ENCODE peak calls at places on chromosomes 13 and 19, in five cellular contexts. L is psoas muscle, K is tibial artery, H is AG04450, M is neuronal stem cell. A is an unnamed sample.

GRCh38 chr19:39112338-39112890 is 13.2 kb upstream of the PAK4 start:
- DNase-seq in L (peak; percentile 62), K (no peak), H (no peak), M (no peak), A (peak; percentile 95)

GRCh38 chr13:95644611-95645052 is at the start of gene DZIP1:
- DNase-seq in L (peak; percentile 77), K (peak; percentile 79), H (peak; percentile 64), M (peak; percentile 78), A (peak; percentile 60)

GRCh38 chr13:64347662-64348061 is 2882.5 kb downstream of the PCDH9 start:
- DNase-seq in L (no peak), K (no peak), H (no peak), M (no peak), A (no peak)

GRCh38 chr19:42068361-42068755 is 1.6 kb downstream of the GRIK5 start:
- DNase-seq in L (no peak), K (no peak), H (no peak), M (no peak), A (no peak)

GRCh38 chr19:42201489-42202289 is 15.8 kb downstream of the DEDD2 start:
- DNase-seq in L (no peak), K (peak; percentile 73), H (no peak), M (no peak), A (no peak)

GRCh38 chr19:7673995-7674667 is 2.8 kb upstream of the MCEMP1 start:
- DNase-seq in L (peak; percentile 63), K (peak; percentile 73), H (no peak), M (no peak), A (peak; percentile 88)

GRCh38 chr13:106417467-106418110 is 117.9 kb downstream of the EFNB2 start:
- DNase-seq in L (no peak), K (no peak), H (no peak), M (no peak), A (no peak)

GRCh38 chr13:107669356-107669755 is 546.0 kb downstream of the LIG4 start:
- DNase-seq in L (no peak), K (no peak), H (peak; percentile 38), M (no peak), A (no peak)

GRCh38 chr13:24159362-24159761 is 1.2 kb upstream of the SPATA13 start:
- DNase-seq in L (no peak), K (no peak), H (no peak), M (no peak), A (no peak)

GRCh38 chr13:36875431-36875830 is 44.6 kb downstream of the SMAD9 start:
- DNase-seq in L (no peak), K (no peak), H (no peak), M (no peak), A (no peak)

GRCh38 chr13:48233886-48234488 is 981 bp downstream of the ITM2B start:
- DNase-seq in L (no peak), K (no peak), H (no peak), M (no peak), A (no peak)

GRCh38 chr19:5697890-5698634 is 8.0 kb downstream of the RPL36 start:
- DNase-seq in L (no peak), K (no peak), H (no peak), M (no peak), A (no peak)

GRCh38 chr19:12783849-12784393 is 7.4 kb upstream of the JUNB start:
- DNase-seq in L (peak; percentile 59), K (peak; percentile 87), H (no peak), M (no peak), A (peak; percentile 82)

GRCh38 chr19:35430382-35431146 is 17.5 kb upstream of the FFAR2 start:
- DNase-seq in L (no peak), K (no peak), H (no peak), M (no peak), A (no peak)

GRCh38 chr13:51646041-51646670 is 61.9 kb downstream of the WDFY2 start:
- DNase-seq in L (no peak), K (no peak), H (no peak), M (no peak), A (no peak)

GRCh38 chr13:50187352-50188029 is 172.2 kb downstream of the KCNRG start:
- DNase-seq in L (no peak), K (no peak), H (no peak), M (no peak), A (no peak)

GRCh38 chr19:14985133-14985532 is 5.5 kb upstream of the SLC1A6 start:
- DNase-seq in L (no peak), K (no peak), H (no peak), M (no peak), A (no peak)

GRCh38 chr13:64534302-64534701 is 2695.8 kb downstream of the PCDH9 start:
- DNase-seq in L (no peak), K (no peak), H (no peak), M (no peak), A (no peak)

GRCh38 chr13:28040977-28041376 is 52.5 kb upstream of the URAD start:
- DNase-seq in L (no peak), K (no peak), H (no peak), M (no peak), A (no peak)

GRCh38 chr19:41321600-41322270 is 11.8 kb downstream of the CCDC97 start:
- DNase-seq in L (peak; percentile 63), K (no peak), H (no peak), M (peak; percentile 51), A (no peak)

GRCh38 chr19:554817-555216 is 11.0 kb downstream of the GZMM start:
- DNase-seq in L (no peak), K (no peak), H (no peak), M (no peak), A (no peak)

GRCh38 chr19:6058411-6059201 is 51.7 kb downstream of the RFX2 start:
- DNase-seq in L (no peak), K (peak; percentile 60), H (no peak), M (no peak), A (no peak)

GRCh38 chr19:21603431-21604153 is 98.2 kb downstream of the ZNF429 start:
- DNase-seq in L (no peak), K (no peak), H (no peak), M (no peak), A (no peak)

GRCh38 chr19:4541114-4541805 is 1.4 kb upstream of the LRG1 start:
- DNase-seq in L (no peak), K (no peak), H (no peak), M (no peak), A (no peak)

GRCh38 chr19:4539697-4540581 is at the start of gene LRG1:
- DNase-seq in L (no peak), K (no peak), H (no peak), M (no peak), A (no peak)

GRCh38 chr19:4543856-4544647 is 4.2 kb upstream of the LRG1 start:
- DNase-seq in L (no peak), K (no peak), H (no peak), M (no peak), A (no peak)

GRCh38 chr19:4543444-4543843 is 3.6 kb upstream of the LRG1 start:
- DNase-seq in L (no peak), K (no peak), H (no peak), M (no peak), A (no peak)

GRCh38 chr19:4542896-4543351 is 3.1 kb upstream of the LRG1 start:
- DNase-seq in L (no peak), K (no peak), H (no peak), M (no peak), A (no peak)
- H3K27ac ChIP-seq in L (no peak overlapping the region), K (no peak overlapping the region), H (no peak overlapping the region), M (no peak overlapping the region), A (no peak overlapping the region)

DNA sequence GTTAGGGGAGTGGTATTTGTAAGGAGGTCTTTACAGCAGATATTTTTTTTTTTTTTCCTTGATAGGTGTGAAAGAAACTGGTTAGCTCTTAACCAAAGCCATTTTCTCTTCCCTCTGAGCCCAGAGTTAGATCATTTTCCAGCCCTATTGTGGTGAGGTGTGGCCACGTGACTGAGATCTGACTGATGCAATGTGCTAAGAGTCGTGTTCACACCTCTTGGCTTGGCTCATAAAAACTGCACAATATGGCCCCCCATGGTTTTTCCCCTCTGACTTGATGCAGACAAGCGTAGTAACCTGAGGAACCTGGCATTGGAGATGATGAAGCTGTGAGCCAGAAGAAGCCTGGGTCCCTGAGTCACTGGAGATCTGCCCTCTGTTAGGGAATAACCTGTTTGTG is 309.8 kb upstream of the TMTC4 start:
- DNase-seq in L (no peak), K (no peak), H (no peak), M (no peak), A (no peak)
- H3K27ac ChIP-seq in L (no peak overlapping the region), K (no peak overlapping the region), H (no peak overlapping the region), M (no peak overlapping the region), A (no peak overlapping the region)

DNA sequence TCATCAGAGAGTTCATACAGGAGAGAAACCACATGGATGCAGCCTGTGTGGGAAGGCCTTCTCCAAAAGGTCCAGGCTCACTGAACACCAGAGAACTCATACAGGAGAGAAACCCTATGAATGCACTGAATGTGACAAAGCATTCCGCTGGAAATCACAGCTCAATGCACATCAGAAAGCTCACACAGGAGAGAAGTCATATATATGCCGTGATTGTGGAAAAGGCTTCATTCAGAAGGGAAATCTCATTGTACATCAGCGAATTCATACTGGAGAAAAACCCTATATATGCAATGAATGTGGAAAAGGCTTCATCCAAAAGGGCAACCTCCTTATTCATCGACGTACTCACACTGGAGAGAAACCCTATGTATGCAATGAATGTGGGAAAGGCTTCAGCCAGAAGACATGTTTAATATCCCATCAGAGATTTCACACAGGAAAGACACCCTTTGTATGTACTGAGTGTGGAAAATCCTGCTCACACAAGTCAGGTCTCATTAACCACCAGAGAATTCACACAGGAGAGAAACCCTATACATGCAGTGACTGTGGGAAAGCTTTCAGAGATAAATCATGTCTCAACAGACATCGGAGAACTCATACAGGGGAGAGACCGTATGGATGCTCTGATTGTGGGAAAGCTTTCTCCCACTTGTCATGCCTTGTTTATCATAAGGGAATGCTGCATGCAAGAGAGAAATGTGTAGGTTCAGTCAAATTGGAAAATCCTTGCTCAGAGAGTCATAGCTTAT is 17.7 kb downstream of the ZNF613 start:
- DNase-seq in L (no peak), K (no peak), H (no peak), M (no peak), A (no peak)
- H3K27ac ChIP-seq in L (no peak overlapping the region), K (no peak overlapping the region), H (no peak overlapping the region), M (no peak overlapping the region), A (no peak overlapping the region)

DNA sequence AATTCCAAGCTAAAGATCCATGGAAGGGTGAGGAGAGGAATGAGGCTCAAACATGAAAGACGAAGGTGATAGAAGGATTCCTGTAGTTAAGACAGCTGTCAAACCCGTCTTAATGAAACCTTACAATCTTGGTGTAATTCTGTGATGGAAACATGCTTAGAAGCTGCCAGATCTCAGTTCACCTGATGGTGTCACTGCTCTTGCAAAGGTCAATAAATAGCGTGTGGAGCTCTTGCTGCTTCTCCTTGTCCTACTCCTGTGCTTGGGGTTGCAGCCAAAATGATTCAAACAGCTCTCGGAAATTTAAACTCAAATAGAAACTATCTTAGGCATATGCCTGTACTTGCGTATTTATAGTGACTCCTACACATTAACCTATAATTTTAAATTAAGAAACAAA is 1705.0 kb downstream of the OLFM4 start:
- DNase-seq in L (no peak), K (no peak), H (no peak), M (peak; percentile 12), A (peak; percentile 6)
- H3K27ac ChIP-seq in L (no peak overlapping the region), K (no peak overlapping the region), H (no peak overlapping the region), M (no peak overlapping the region), A (no peak overlapping the region)

DNA sequence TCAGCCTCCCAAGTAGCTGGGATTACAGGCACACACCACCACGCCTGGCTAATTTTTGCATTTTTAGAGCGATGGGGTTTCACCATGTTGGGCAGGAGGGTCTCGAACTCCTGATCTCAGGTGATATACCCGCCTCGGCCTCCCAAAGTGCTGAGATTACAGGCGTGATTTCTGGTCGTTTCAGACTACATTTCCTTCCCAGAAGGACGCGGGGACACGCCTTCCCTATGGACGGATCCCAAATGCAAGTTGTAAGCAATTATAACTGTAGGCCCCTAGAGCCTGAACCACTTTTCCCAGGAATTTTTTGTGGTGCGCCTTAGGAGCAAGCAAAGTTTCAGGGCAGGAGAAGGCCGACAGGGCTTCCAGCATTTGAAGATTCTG is 17.8 kb upstream of the ZNF331 start:
- DNase-seq in L (peak; percentile 23), K (no peak), H (no peak), M (no peak), A (no peak)
- H3K27ac ChIP-seq in L (peak overlapping the region; percentile 87), K (peak overlapping the region; percentile 75), H (peak overlapping the region; percentile 87), M (peak overlapping the region; percentile 93), A (peak overlapping the region; percentile 88)

A was measured in RWPE1.